ENCODE peak calls at places on chromosomes 7 and 10, in nine cellular contexts. I, M, Q, H, X, W, D, N and L are unnamed samples.

GRCh38 chr7:151060416-151061234 is 1.2 kb downstream of the SLC4A2 start:
- DNase-seq in I (no peak), M (no peak), Q (peak; percentile 50), H (peak; percentile 65), X (peak; percentile 19), W (peak; percentile 57), D (peak; percentile 48), N (peak; percentile 46), L (no peak)

GRCh38 chr7:8515786-8516185 is 82.4 kb downstream of the NXPH1 start:
- DNase-seq in I (no peak), M (no peak), Q (no peak), H (no peak), X (no peak), W (no peak), D (no peak), N (no peak), L (no peak)

GRCh38 chr10:60921631-60922030 is 22.4 kb downstream of the RHOBTB1 start:
- DNase-seq in I (no peak), M (no peak), Q (no peak), H (peak; percentile 3), X (peak; percentile 0), W (no peak), D (no peak), N (no peak), L (no peak)

GRCh38 chr7:83957333-83957732 is 237.3 kb downstream of the SEMA3A start:
- DNase-seq in I (no peak), M (no peak), Q (no peak), H (no peak), X (no peak), W (no peak), D (no peak), N (no peak), L (no peak)

GRCh38 chr10:3525832-3526449 is 259.1 kb downstream of the KLF6 start:
- DNase-seq in I (peak; percentile 57), M (no peak), Q (peak; percentile 47), H (no peak), X (no peak), W (peak; percentile 9), D (no peak), N (no peak), L (no peak)

GRCh38 chr7:103691291-103691690 is 245.3 kb upstream of the SLC26A5 start:
- DNase-seq in I (no peak), M (no peak), Q (no peak), H (no peak), X (no peak), W (no peak), D (no peak), N (no peak), L (no peak)

GRCh38 chr10:132351611-132352010 is 19.6 kb downstream of the LRRC27 start:
- DNase-seq in I (no peak), M (no peak), Q (no peak), H (no peak), X (no peak), W (no peak), D (no peak), N (no peak), L (no peak)

GRCh38 chr10:88473989-88474883 is 108.9 kb downstream of the RNLS start:
- DNase-seq in I (no peak), M (no peak), Q (no peak), H (peak; percentile 84), X (peak; percentile 64), W (peak; percentile 62), D (no peak), N (peak; percentile 25), L (no peak)

GRCh38 chr10:99612167-99612831 is 7.9 kb downstream of the SLC25A28 start:
- DNase-seq in I (peak; percentile 45), M (no peak), Q (peak; percentile 64), H (no peak), X (peak; percentile 41), W (no peak), D (peak; percentile 43), N (peak; percentile 27), L (no peak)